ENCODE peak calls at places on chromosomes 13 and 19, in ten cellular contexts. N is SK-N-MC, A is neuronal stem cell, T is astrocyte, W is mammary epithelial cell, I is mesendoderm, Q is colonic mucosa, E is neural progenitor cell, K is H9, L is IMR-90. G is an unnamed sample.

GRCh38 chr13:98576215-98576945 is 527 bp downstream of the STK24 start:
- DNase-seq in N (no peak), A (peak), T (no peak), W (peak), I (peak), Q (peak), E (peak), K (no peak), L (no peak), G (peak)

GRCh38 chr13:75194717-75195116 is 287.3 kb downstream of the TBC1D4 start:
- DNase-seq in N (no peak), A (no peak), T (no peak), W (no peak), I (no peak), Q (no peak), E (no peak), K (no peak), L (no peak), G (no peak)

GRCh38 chr13:109652536-109652935 is 133.8 kb downstream of the IRS2 start:
- DNase-seq in N (peak), A (no peak), T (no peak), W (peak), I (no peak), Q (no peak), E (no peak), K (no peak), L (peak), G (no peak)

GRCh38 chr19:33950141-33950805 is 153.6 kb downstream of the KCTD15 start:
- DNase-seq in N (no peak), A (no peak), T (no peak), W (no peak), I (no peak), Q (no peak), E (peak), K (no peak), L (no peak), G (no peak)

GRCh38 chr13:33279898-33280549 is 5.5 kb downstream of the STARD13 start:
- DNase-seq in N (no peak), A (no peak), T (peak), W (peak), I (peak), Q (no peak), E (no peak), K (no peak), L (peak), G (no peak)

GRCh38 chr13:50344717-50345116 is 329.5 kb downstream of the KCNRG start:
- DNase-seq in N (no peak), A (no peak), T (no peak), W (no peak), I (no peak), Q (no peak), E (no peak), K (no peak), L (no peak), G (no peak)

GRCh38 chr19:46862504-46862835 is 1.7 kb downstream of the ARHGAP35 start:
- DNase-seq in N (no peak), A (no peak), T (no peak), W (no peak), I (no peak), Q (no peak), E (no peak), K (no peak), L (no peak), G (no peak)

GRCh38 chr13:40776681-40777165 is 5.7 kb upstream of the MRPS31 start:
- DNase-seq in N (no peak), A (no peak), T (peak), W (peak), I (no peak), Q (no peak), E (no peak), K (no peak), L (peak), G (peak)

GRCh38 chr19:51326216-51327065 is 15.0 kb downstream of the IGLON5 start:
- DNase-seq in N (no peak), A (no peak), T (no peak), W (no peak), I (no peak), Q (no peak), E (no peak), K (no peak), L (no peak), G (no peak)

GRCh38 chr19:1568320-1569019 is at the start of gene MEX3D:
- DNase-seq in N (no peak), A (peak), T (peak), W (peak), I (peak), Q (peak), E (peak), K (peak), L (peak), G (peak)

GRCh38 chr13:22050951-22051563 is 380.2 kb downstream of the FGF9 start:
- DNase-seq in N (no peak), A (no peak), T (no peak), W (no peak), I (no peak), Q (no peak), E (no peak), K (no peak), L (no peak), G (no peak)

GRCh38 chr19:9645466-9645865 is 24.4 kb upstream of the ZNF561 start:
- DNase-seq in N (no peak), A (no peak), T (no peak), W (no peak), I (peak), Q (no peak), E (no peak), K (no peak), L (no peak), G (peak)

GRCh38 chr13:104204177-104204576 is 1138.0 kb upstream of the SLC10A2 start:
- DNase-seq in N (no peak), A (no peak), T (no peak), W (no peak), I (no peak), Q (no peak), E (no peak), K (no peak), L (no peak), G (peak)

GRCh38 chr19:7981661-7982060 is 23.8 kb downstream of the ELAVL1 start:
- DNase-seq in N (no peak), A (no peak), T (no peak), W (no peak), I (no peak), Q (no peak), E (no peak), K (no peak), L (no peak), G (no peak)

GRCh38 chr13:61778531-61778930 is 362.9 kb upstream of the PCDH20 start:
- DNase-seq in N (no peak), A (no peak), T (no peak), W (no peak), I (peak), Q (no peak), E (peak), K (peak), L (no peak), G (no peak)

GRCh38 chr19:311813-312261 is 20.6 kb upstream of the PLPP2 start:
- DNase-seq in N (no peak), A (no peak), T (no peak), W (no peak), I (no peak), Q (no peak), E (peak), K (no peak), L (no peak), G (no peak)

GRCh38 chr19:3976495-3977241 is 5.8 kb upstream of the DAPK3 start:
- DNase-seq in N (no peak), A (no peak), T (no peak), W (no peak), I (no peak), Q (no peak), E (no peak), K (peak), L (no peak), G (no peak)

GRCh38 chr13:40375522-40376171 is 290.8 kb downstream of the FOXO1 start:
- DNase-seq in N (no peak), A (no peak), T (no peak), W (no peak), I (no peak), Q (no peak), E (no peak), K (no peak), L (no peak), G (no peak)

GRCh38 chr13:95267662-95268369 is 33.4 kb downstream of the ABCC4 start:
- DNase-seq in N (peak), A (no peak), T (peak), W (peak), I (peak), Q (peak), E (no peak), K (no peak), L (peak), G (no peak)

GRCh38 chr13:26985285-26985878 is 186.2 kb downstream of the USP12 start:
- DNase-seq in N (peak), A (peak), T (peak), W (peak), I (peak), Q (peak), E (peak), K (peak), L (peak), G (peak)

GRCh38 chr13:61277088-61277487 is 138.6 kb downstream of the PCDH20 start:
- DNase-seq in N (no peak), A (no peak), T (no peak), W (no peak), I (no peak), Q (no peak), E (no peak), K (no peak), L (no peak), G (no peak)

GRCh38 chr13:76764429-76764828 is 121.8 kb downstream of the KCTD12 start:
- DNase-seq in N (no peak), A (no peak), T (no peak), W (no peak), I (peak), Q (peak), E (no peak), K (no peak), L (peak), G (no peak)

GRCh38 chr13:113724016-113724758 is 34.8 kb upstream of the TMEM255B start:
- DNase-seq in N (no peak), A (no peak), T (no peak), W (no peak), I (no peak), Q (no peak), E (no peak), K (no peak), L (no peak), G (no peak)

GRCh38 chr19:47186337-47187022 is 44.5 kb downstream of the BBC3 start:
- DNase-seq in N (no peak), A (no peak), T (no peak), W (no peak), I (no peak), Q (no peak), E (no peak), K (no peak), L (no peak), G (no peak)

GRCh38 chr13:27182844-27183497 is 11.4 kb upstream of the USP12 start:
- DNase-seq in N (no peak), A (no peak), T (peak), W (peak), I (peak), Q (peak), E (no peak), K (no peak), L (peak), G (no peak)

GRCh38 chr13:91817250-91817649 is 418.8 kb downstream of the GPC5 start:
- DNase-seq in N (no peak), A (no peak), T (peak), W (peak), I (no peak), Q (no peak), E (no peak), K (no peak), L (peak), G (no peak)

GRCh38 chr13:35489050-35489449 is 12.6 kb upstream of the MAB21L1 start:
- DNase-seq in N (no peak), A (no peak), T (no peak), W (no peak), I (no peak), Q (no peak), E (no peak), K (no peak), L (no peak), G (no peak)

GRCh38 chr19:3107658-3108057 is 13.5 kb downstream of the GNA11 start:
- DNase-seq in N (no peak), A (no peak), T (no peak), W (no peak), I (no peak), Q (no peak), E (no peak), K (no peak), L (no peak), G (no peak)

GRCh38 chr19:10468133-10468532 is 35.0 kb downstream of the KEAP1 start:
- DNase-seq in N (no peak), A (no peak), T (no peak), W (no peak), I (no peak), Q (no peak), E (peak), K (no peak), L (no peak), G (no peak)

GRCh38 chr19:45455707-45456499 is 11.9 kb upstream of the FOSB start:
- DNase-seq in N (no peak), A (no peak), T (peak), W (peak), I (peak), Q (peak), E (peak), K (peak), L (peak), G (no peak)

GRCh38 chr13:100513987-100514670 is 74.5 kb downstream of the GGACT start:
- DNase-seq in N (peak), A (no peak), T (no peak), W (no peak), I (no peak), Q (no peak), E (no peak), K (peak), L (no peak), G (no peak)

GRCh38 chr13:36054041-36054440 is 77.1 kb downstream of the DCLK1 start:
- DNase-seq in N (no peak), A (no peak), T (no peak), W (no peak), I (peak), Q (no peak), E (no peak), K (no peak), L (no peak), G (no peak)

GRCh38 chr19:5644051-5644450 is 21.2 kb downstream of the SAFB start:
- DNase-seq in N (no peak), A (no peak), T (no peak), W (no peak), I (no peak), Q (no peak), E (no peak), K (no peak), L (peak), G (no peak)
- H3K9ac ChIP-seq in N (no peak), A (no peak), T (no peak), W (no peak), I (no peak), Q (no peak), E (no peak), K (no peak), L (no peak), G (no peak)

GRCh38 chr19:6499052-6499790 is 2.9 kb downstream of the TUBB4A start:
- DNase-seq in N (no peak), A (no peak), T (no peak), W (no peak), I (no peak), Q (no peak), E (no peak), K (no peak), L (no peak), G (peak)
- H3K27ac ChIP-seq in N (no peak), A (no peak), T (no peak), W (no peak), I (no peak), Q (no peak), E (no peak), K (no peak), L (no peak), G (no peak)

GRCh38 chr13:46679369-46680180 is 117.4 kb downstream of the ESD start:
- DNase-seq in N (no peak), A (no peak), T (no peak), W (no peak), I (no peak), Q (no peak), E (peak), K (no peak), L (peak), G (no peak)
- H3K9ac ChIP-seq in N (no peak), A (no peak), T (no peak), W (no peak), I (no peak), Q (no peak), E (no peak), K (no peak), L (peak), G (no peak)

GRCh38 chr19:5127710-5128109 is 158.8 kb downstream of the KDM4B start:
- DNase-seq in N (no peak), A (no peak), T (no peak), W (no peak), I (no peak), Q (no peak), E (no peak), K (no peak), L (no peak), G (peak)
- H3K27ac ChIP-seq in N (no peak), A (peak), T (no peak), W (no peak), I (no peak), Q (no peak), E (peak), K (no peak), L (no peak), G (peak)

GRCh38 chr19:38263696-38264485 is 482 bp upstream of the SPINT2 start:
- DNase-seq in N (no peak), A (no peak), T (peak), W (peak), I (peak), Q (peak), E (no peak), K (peak), L (peak), G (no peak)
- H3K9ac ChIP-seq in N (no peak), A (peak), T (peak), W (no peak), I (peak), Q (peak), E (no peak), K (no peak), L (no peak), G (no peak)

GRCh38 chr19:13058951-13059660 is 43.6 kb downstream of the LYL1 start:
- DNase-seq in N (no peak), A (no peak), T (no peak), W (no peak), I (no peak), Q (no peak), E (peak), K (no peak), L (no peak), G (no peak)
- H3K27ac ChIP-seq in N (peak), A (no peak), T (no peak), W (no peak), I (no peak), Q (no peak), E (no peak), K (no peak), L (no peak), G (no peak)

GRCh38 chr13:45928196-45928595 is 76.6 kb upstream of the SIAH3 start:
- DNase-seq in N (no peak), A (no peak), T (no peak), W (no peak), I (no peak), Q (no peak), E (no peak), K (no peak), L (no peak), G (no peak)
- H3K9ac ChIP-seq in N (no peak), A (no peak), T (no peak), W (no peak), I (no peak), Q (no peak), E (no peak), K (no peak), L (no peak), G (no peak)

DNA sequence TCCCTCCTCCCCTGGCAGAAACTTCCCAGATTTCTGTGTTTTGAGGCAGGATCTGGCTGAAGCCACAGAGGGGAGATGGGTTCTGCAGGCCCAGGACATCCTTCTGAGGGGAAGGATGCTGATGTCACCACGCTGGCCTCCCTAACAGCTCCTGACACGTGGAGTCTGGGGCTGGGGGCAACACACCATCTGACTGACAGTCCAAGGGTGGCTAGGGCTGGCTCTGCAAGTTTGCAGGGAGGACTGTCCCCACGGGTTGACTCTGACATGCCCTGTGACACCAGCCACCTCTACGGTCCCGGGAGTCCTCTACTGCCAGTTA is 14.6 kb downstream of the PAK4 start:
- DNase-seq in N (no peak), A (no peak), T (no peak), W (no peak), I (peak), Q (no peak), E (no peak), K (no peak), L (no peak), G (no peak)
- H3K27ac ChIP-seq in N (no peak), A (no peak), T (no peak), W (no peak), I (no peak), Q (no peak), E (no peak), K (no peak), L (no peak), G (no peak)